ENCODE peak calls at places on chromosomes 7 and 10, in five cellular contexts. H is MCF 10A, C is upper lobe of right lung, N is GM10248, F is right atrium auricular region. E is an unnamed sample.

GRCh38 chr10:77967611-77968022 is 41.1 kb upstream of the DLG5 start:
- DNase-seq in H (no peak), C (no peak), N (no peak), F (no peak), E (no peak)

GRCh38 chr10:61063911-61064310 is 119.9 kb upstream of the RHOBTB1 start:
- DNase-seq in H (no peak), C (no peak), N (no peak), F (no peak), E (no peak)

GRCh38 chr10:44895280-44895679 is 15.9 kb upstream of the TMEM72 start:
- DNase-seq in H (no peak), C (no peak), N (no peak), F (no peak), E (no peak)

GRCh38 chr7:72435913-72436480 is 23.9 kb upstream of the CALN1 start:
- DNase-seq in H (no peak), C (no peak), N (no peak), F (no peak), E (no peak)

GRCh38 chr7:73742338-73742752 is 3.7 kb upstream of the ABHD11 start:
- DNase-seq in H (no peak), C (peak), N (peak), F (no peak), E (no peak)

GRCh38 chr10:102017295-102017694 is 38.7 kb downstream of the ARMH3 start:
- DNase-seq in H (no peak), C (no peak), N (no peak), F (no peak), E (no peak)

GRCh38 chr10:68572151-68572550 is 12.0 kb downstream of the TET1 start:
- DNase-seq in H (no peak), C (no peak), N (no peak), F (no peak), E (no peak)

GRCh38 chr10:69232252-69232651 is 12.1 kb downstream of the HKDC1 start:
- DNase-seq in H (peak), C (no peak), N (no peak), F (no peak), E (no peak)

GRCh38 chr10:77846718-77847311 is 79.7 kb downstream of the DLG5 start:
- DNase-seq in H (peak), C (peak), N (peak), F (peak), E (peak)

GRCh38 chr7:68103319-68103718 is 1106.7 kb downstream of the TYW1 start:
- DNase-seq in H (no peak), C (no peak), N (no peak), F (no peak), E (no peak)

GRCh38 chr7:155737590-155737989 is 74.7 kb downstream of the SHH start:
- DNase-seq in H (no peak), C (no peak), N (no peak), F (no peak), E (no peak)

GRCh38 chr7:38411404-38411803 is 138.0 kb upstream of the TARP start:
- DNase-seq in H (peak), C (no peak), N (no peak), F (no peak), E (no peak)
- TF ChIP-seq CTCF in H (peak), C (peak), N (no peak), F (no peak), E (peak)

GRCh38 chr10:5584895-5585516 is 60.2 kb downstream of the CALML3 start:
- DNase-seq in H (peak), C (peak), N (peak), F (no peak), E (peak)
- TF ChIP-seq CTCF in H (no peak), C (no peak), N (no peak), F (no peak), E (no peak)

GRCh38 chr7:28726563-28726962 is 231.6 kb downstream of the TRIL start:
- DNase-seq in H (no peak), C (no peak), N (no peak), F (no peak), E (no peak)
- TF ChIP-seq CTCF in H (no peak), C (no peak), N (no peak), F (no peak), E (no peak)

DNA sequence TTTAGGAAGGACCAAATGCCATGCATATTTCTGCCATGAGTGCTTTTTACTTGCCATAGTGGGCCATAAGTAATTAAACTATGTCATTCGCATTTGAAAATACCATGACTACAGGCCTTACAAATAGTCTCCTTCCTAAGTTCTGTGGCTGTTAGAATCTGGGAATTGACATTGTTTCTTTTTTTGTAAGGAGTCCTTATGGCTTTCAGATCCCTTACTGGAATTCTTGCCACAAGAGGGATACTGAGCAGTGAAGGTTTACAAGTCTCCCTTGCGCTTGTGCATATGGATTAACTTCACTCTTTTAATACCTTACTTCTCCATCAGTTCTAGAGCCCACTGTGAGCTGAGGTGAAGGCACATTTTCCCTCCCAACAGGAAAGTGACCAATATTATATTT is 166.0 kb downstream of the NRG3 start:
- DNase-seq in H (no peak), C (no peak), N (no peak), F (no peak), E (no peak)
- TF ChIP-seq CTCF in H (no peak), C (no peak), N (no peak), F (no peak), E (no peak)

GRCh38 chr10:133189726-133190125 is 29.7 kb downstream of the KNDC1 start:
- DNase-seq in H (no peak), C (no peak), N (no peak), F (no peak), E (no peak)
- TF ChIP-seq CTCF in H (no peak), C (no peak), N (no peak), F (no peak), E (no peak)

GRCh38 chr10:34814228-34815173 is 595 bp downstream of the PARD3 start:
- DNase-seq in H (peak), C (peak), N (peak), F (no peak), E (peak)
- TF ChIP-seq CTCF in H (no peak), C (no peak), N (no peak), F (peak), E (no peak)

DNA sequence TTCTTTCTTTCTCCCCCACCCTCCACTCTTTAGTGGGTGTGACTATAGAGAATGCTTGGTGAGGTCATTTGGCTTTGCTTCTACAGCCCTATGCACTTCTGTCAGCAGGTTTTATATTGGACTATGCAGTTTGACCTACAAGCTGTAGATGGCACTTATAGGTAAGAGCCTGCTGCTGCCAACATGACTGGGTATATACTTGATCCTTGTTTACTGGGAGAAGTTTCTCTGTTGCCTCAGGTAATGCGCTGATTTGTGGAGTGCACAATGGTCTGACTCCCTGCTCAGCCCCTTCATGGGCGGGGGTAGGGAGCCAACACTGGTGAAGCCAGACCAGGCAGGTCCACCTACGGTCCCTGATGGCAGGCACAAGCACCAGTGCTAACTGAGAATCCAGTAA is 33.7 kb upstream of the C7orf33 start:
- DNase-seq in H (no peak), C (no peak), N (no peak), F (no peak), E (no peak)
- TF ChIP-seq CTCF in H (no peak), C (no peak), N (no peak), F (no peak), E (no peak)

GRCh38 chr7:143375298-143376034 is 5.7 kb upstream of the ZYX start:
- DNase-seq in H (no peak), C (no peak), N (no peak), F (no peak), E (no peak)
- TF ChIP-seq CTCF in H (no peak), C (no peak), N (no peak), F (no peak), E (no peak)

GRCh38 chr10:106401967-106402366 is 762.5 kb downstream of the SORCS1 start:
- DNase-seq in H (no peak), C (no peak), N (no peak), F (no peak), E (no peak)

GRCh38 chr10:106402455-106402854 is 762.1 kb downstream of the SORCS1 start:
- DNase-seq in H (no peak), C (no peak), N (no peak), F (no peak), E (no peak)

GRCh38 chr10:106399112-106399511 is 765.4 kb downstream of the SORCS1 start:
- DNase-seq in H (no peak), C (no peak), N (no peak), F (no peak), E (no peak)

GRCh38 chr10:106396192-106396591 is 768.3 kb downstream of the SORCS1 start:
- DNase-seq in H (no peak), C (no peak), N (no peak), F (no peak), E (no peak)

DNA sequence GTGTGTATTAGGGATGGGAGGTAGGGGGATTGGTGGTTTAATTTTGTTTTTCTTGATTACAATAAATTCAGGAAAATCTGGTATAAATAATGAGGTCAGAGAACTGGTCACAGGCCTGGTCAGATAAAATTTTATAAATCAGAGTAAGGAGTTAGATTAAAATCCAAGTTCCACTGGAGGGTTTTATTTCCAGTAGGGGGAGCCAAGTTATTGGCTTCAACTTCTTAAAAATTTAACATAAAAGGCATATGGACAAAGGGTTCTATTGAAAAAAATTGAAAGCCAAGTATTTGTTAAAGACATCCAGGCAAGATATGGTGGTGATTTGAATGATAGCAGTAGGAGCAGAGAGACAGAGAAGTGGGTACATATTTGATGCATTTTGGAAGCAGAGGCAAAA is 763.3 kb downstream of the SORCS1 start:
- DNase-seq in H (peak), C (no peak), N (no peak), F (no peak), E (no peak)
- TF ChIP-seq CTCF in H (peak), C (no peak), N (no peak), F (no peak), E (no peak)

DNA sequence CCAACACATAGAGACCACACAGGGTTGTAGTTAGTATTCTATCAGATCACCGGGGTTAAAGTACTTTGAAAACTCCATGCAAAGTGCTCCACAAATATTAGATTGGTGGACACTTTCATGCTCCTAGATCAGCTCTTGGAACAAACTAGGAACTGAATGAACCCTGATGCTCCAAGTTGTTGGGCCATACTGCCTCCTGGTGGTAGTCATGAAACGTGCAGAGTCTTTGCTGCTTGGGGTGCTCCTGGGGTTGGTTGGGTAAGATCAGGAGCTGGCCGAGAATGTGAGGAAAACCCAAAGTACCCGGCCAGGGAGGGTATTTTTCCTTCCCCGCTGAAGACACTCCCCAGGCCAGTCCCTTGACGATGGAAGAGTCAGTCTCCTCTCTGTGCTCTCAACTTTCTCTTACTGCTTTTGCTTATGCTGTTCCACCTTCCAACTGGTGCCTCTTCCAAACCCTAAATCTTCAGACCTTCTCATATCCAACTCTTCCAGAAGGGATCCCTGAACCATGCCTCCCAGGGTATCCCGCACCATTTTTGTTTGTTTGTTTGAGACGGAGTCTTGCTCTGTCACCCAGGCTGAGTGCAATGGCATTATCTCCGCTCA is 920 bp upstream of the RPEL1 start:
- DNase-seq in H (peak), C (peak), N (peak), F (peak), E (peak)
- TF ChIP-seq CTCF in H (peak), C (peak), N (peak), F (peak), E (peak)

E was measured in GM13977.